ENCODE peak calls at places on chromosomes 12 and 14, in six cellular contexts. One of them, this sample, is unnamed.
A peak's percentile ranks its signal among the peaks of the same experiment; 100 is the strongest.

GRCh38 chr12:65074932-65075331 is 46.2 kb downstream of the WIF1 start:
- DNase-seq in GM13977: no peak
- DNase-seq in endothelial cell: no peak
- DNase-seq in left ventricle myocardium inferior: no peak
- DNase-seq in astrocyte of the spinal cord: no peak
- DNase-seq in WERI-Rb-1: no peak
- DNase-seq in this sample: no peak

GRCh38 chr14:93045211-93045674 is 70.5 kb downstream of the ITPK1 start:
- DNase-seq in astrocyte of the spinal cord: no peak
- DNase-seq in GM13977: no peak
- DNase-seq in endothelial cell: no peak
- DNase-seq in left ventricle myocardium inferior: no peak
- DNase-seq in WERI-Rb-1: peak; percentile 74
- DNase-seq in this sample: no peak

GRCh38 chr14:66624319-66624937 is 116.5 kb downstream of the GPHN start:
- DNase-seq in endothelial cell: peak; percentile 56
- DNase-seq in WERI-Rb-1: peak; percentile 72
- DNase-seq in left ventricle myocardium inferior: peak; percentile 24
- DNase-seq in GM13977: peak; percentile 41
- DNase-seq in astrocyte of the spinal cord: peak; percentile 72
- DNase-seq in this sample: peak; percentile 43

GRCh38 chr12:7162691-7163114 is 26.8 kb upstream of the PEX5 start:
- DNase-seq in GM13977: peak; percentile 39
- DNase-seq in endothelial cell: peak; percentile 25
- DNase-seq in WERI-Rb-1: peak; percentile 77
- DNase-seq in astrocyte of the spinal cord: no peak
- DNase-seq in left ventricle myocardium inferior: no peak
- DNase-seq in this sample: peak; percentile 35

GRCh38 chr12:6507102-6507998 is 13.4 kb downstream of the NCAPD2 start:
- DNase-seq in WERI-Rb-1: no peak
- DNase-seq in endothelial cell: no peak
- DNase-seq in astrocyte of the spinal cord: peak; percentile 20
- DNase-seq in GM13977: no peak
- DNase-seq in left ventricle myocardium inferior: no peak
- DNase-seq in this sample: no peak

GRCh38 chr12:106994579-106995220 is 7.8 kb upstream of the MTERF2 start:
- DNase-seq in astrocyte of the spinal cord: no peak
- DNase-seq in left ventricle myocardium inferior: no peak
- DNase-seq in WERI-Rb-1: no peak
- DNase-seq in endothelial cell: no peak
- DNase-seq in GM13977: no peak
- DNase-seq in this sample: no peak

GRCh38 chr12:96420255-96420930 is 20.2 kb upstream of the CDK17 start:
- DNase-seq in GM13977: no peak
- DNase-seq in endothelial cell: no peak
- DNase-seq in left ventricle myocardium inferior: no peak
- DNase-seq in astrocyte of the spinal cord: no peak
- DNase-seq in WERI-Rb-1: no peak
- DNase-seq in this sample: no peak

GRCh38 chr12:28708918-28709371 is 440.1 kb upstream of the FAR2 start:
- DNase-seq in WERI-Rb-1: no peak
- DNase-seq in endothelial cell: no peak
- DNase-seq in astrocyte of the spinal cord: peak; percentile 91
- DNase-seq in GM13977: no peak
- DNase-seq in left ventricle myocardium inferior: no peak
- DNase-seq in this sample: no peak

GRCh38 chr12:65565601-65566560 is 258.4 kb upstream of the HMGA2 start:
- DNase-seq in astrocyte of the spinal cord: peak; percentile 95
- DNase-seq in left ventricle myocardium inferior: no peak
- DNase-seq in endothelial cell: no peak
- DNase-seq in WERI-Rb-1: no peak
- DNase-seq in GM13977: no peak
- DNase-seq in this sample: no peak

GRCh38 chr12:114691196-114691595 is 7.2 kb upstream of the TBX3 start:
- DNase-seq in astrocyte of the spinal cord: no peak
- DNase-seq in GM13977: no peak
- DNase-seq in endothelial cell: no peak
- DNase-seq in left ventricle myocardium inferior: no peak
- DNase-seq in WERI-Rb-1: no peak
- DNase-seq in this sample: no peak

GRCh38 chr12:122064780-122065588 is 13.6 kb upstream of the MLXIP start:
- DNase-seq in WERI-Rb-1: peak; percentile 89
- DNase-seq in endothelial cell: peak; percentile 26
- DNase-seq in left ventricle myocardium inferior: peak; percentile 49
- DNase-seq in astrocyte of the spinal cord: peak; percentile 82
- DNase-seq in GM13977: no peak
- DNase-seq in this sample: no peak

GRCh38 chr12:33825442-33825841 is 196.9 kb upstream of the ALG10 start:
- DNase-seq in endothelial cell: no peak
- DNase-seq in WERI-Rb-1: no peak
- DNase-seq in astrocyte of the spinal cord: peak; percentile 57
- DNase-seq in GM13977: no peak
- DNase-seq in left ventricle myocardium inferior: no peak
- DNase-seq in this sample: no peak

GRCh38 chr14:104392001-104392395 is 187.6 kb upstream of the C14orf180 start:
- DNase-seq in astrocyte of the spinal cord: no peak
- DNase-seq in endothelial cell: no peak
- DNase-seq in GM13977: no peak
- DNase-seq in left ventricle myocardium inferior: no peak
- DNase-seq in WERI-Rb-1: no peak
- DNase-seq in this sample: no peak

GRCh38 chr12:47305464-47305863 is 225.7 kb upstream of the AMIGO2 start:
- DNase-seq in endothelial cell: no peak
- DNase-seq in WERI-Rb-1: no peak
- DNase-seq in left ventricle myocardium inferior: no peak
- DNase-seq in astrocyte of the spinal cord: no peak
- DNase-seq in GM13977: no peak
- DNase-seq in this sample: no peak

GRCh38 chr12:52605542-52605941 is 4.3 kb upstream of the KRT72 start:
- DNase-seq in astrocyte of the spinal cord: no peak
- DNase-seq in GM13977: no peak
- DNase-seq in left ventricle myocardium inferior: no peak
- DNase-seq in WERI-Rb-1: no peak
- DNase-seq in endothelial cell: no peak
- DNase-seq in this sample: no peak

GRCh38 chr12:75481774-75482173 is 1.2 kb downstream of the GLIPR1 start:
- DNase-seq in GM13977: no peak
- DNase-seq in left ventricle myocardium inferior: no peak
- DNase-seq in astrocyte of the spinal cord: peak; percentile 74
- DNase-seq in endothelial cell: no peak
- DNase-seq in WERI-Rb-1: no peak
- DNase-seq in this sample: no peak

GRCh38 chr12:122368361-122369073 is 54.0 kb downstream of the CLIP1 start:
- DNase-seq in left ventricle myocardium inferior: no peak
- DNase-seq in endothelial cell: no peak
- DNase-seq in WERI-Rb-1: no peak
- DNase-seq in astrocyte of the spinal cord: peak; percentile 56
- DNase-seq in GM13977: no peak
- DNase-seq in this sample: no peak

GRCh38 chr12:116142936-116143882 is 134.3 kb downstream of the MED13L start:
- DNase-seq in left ventricle myocardium inferior: no peak
- DNase-seq in astrocyte of the spinal cord: peak; percentile 89
- DNase-seq in endothelial cell: no peak
- DNase-seq in GM13977: no peak
- DNase-seq in WERI-Rb-1: no peak
- DNase-seq in this sample: no peak

GRCh38 chr14:47040490-47040889 is 388.9 kb upstream of the RPL10L start:
- DNase-seq in astrocyte of the spinal cord: no peak
- DNase-seq in left ventricle myocardium inferior: no peak
- DNase-seq in endothelial cell: peak; percentile 16
- DNase-seq in WERI-Rb-1: peak; percentile 61
- DNase-seq in GM13977: no peak
- DNase-seq in this sample: no peak

GRCh38 chr12:54377797-54378515 is 6.6 kb downstream of the ZNF385A start:
- DNase-seq in left ventricle myocardium inferior: no peak
- DNase-seq in endothelial cell: no peak
- DNase-seq in GM13977: no peak
- DNase-seq in WERI-Rb-1: no peak
- DNase-seq in astrocyte of the spinal cord: no peak
- DNase-seq in this sample: no peak

GRCh38 chr14:70655110-70655826 is 13.6 kb downstream of the TTC9 start:
- DNase-seq in GM13977: peak; percentile 56
- DNase-seq in WERI-Rb-1: no peak
- DNase-seq in left ventricle myocardium inferior: no peak
- DNase-seq in endothelial cell: peak; percentile 70
- DNase-seq in astrocyte of the spinal cord: no peak
- DNase-seq in this sample: peak; percentile 74

GRCh38 chr12:9223830-9224229 is 15.6 kb upstream of the PZP start:
- DNase-seq in astrocyte of the spinal cord: no peak
- DNase-seq in endothelial cell: no peak
- DNase-seq in WERI-Rb-1: no peak
- DNase-seq in left ventricle myocardium inferior: no peak
- DNase-seq in GM13977: no peak
- DNase-seq in this sample: no peak

GRCh38 chr12:101823891-101824290 is 6.9 kb downstream of the GNPTAB start:
- DNase-seq in endothelial cell: peak; percentile 33
- DNase-seq in astrocyte of the spinal cord: no peak
- DNase-seq in GM13977: peak; percentile 72
- DNase-seq in WERI-Rb-1: peak; percentile 65
- DNase-seq in left ventricle myocardium inferior: peak; percentile 39
- DNase-seq in this sample: peak; percentile 60
- TF ChIP-seq CTCF in endothelial cell: peak; percentile 61
- TF ChIP-seq CTCF in astrocyte of the spinal cord: no peak
- TF ChIP-seq CTCF in GM13977: no peak
- TF ChIP-seq CTCF in WERI-Rb-1: peak; percentile 40
- TF ChIP-seq CTCF in left ventricle myocardium inferior: peak; percentile 48
- TF ChIP-seq CTCF in this sample: peak; percentile 3

GRCh38 chr14:39368261-39368959 is 63.8 kb downstream of the FBXO33 start:
- DNase-seq in endothelial cell: peak; percentile 52
- DNase-seq in left ventricle myocardium inferior: no peak
- DNase-seq in WERI-Rb-1: peak; percentile 53
- DNase-seq in GM13977: peak; percentile 39
- DNase-seq in astrocyte of the spinal cord: peak; percentile 81
- DNase-seq in this sample: peak; percentile 30
- TF ChIP-seq CTCF in endothelial cell: peak; percentile 39
- TF ChIP-seq CTCF in left ventricle myocardium inferior: peak; percentile 56
- TF ChIP-seq CTCF in WERI-Rb-1: peak; percentile 46
- TF ChIP-seq CTCF in GM13977: peak; percentile 54
- TF ChIP-seq CTCF in astrocyte of the spinal cord: peak; percentile 60
- TF ChIP-seq CTCF in this sample: peak; percentile 45

DNA sequence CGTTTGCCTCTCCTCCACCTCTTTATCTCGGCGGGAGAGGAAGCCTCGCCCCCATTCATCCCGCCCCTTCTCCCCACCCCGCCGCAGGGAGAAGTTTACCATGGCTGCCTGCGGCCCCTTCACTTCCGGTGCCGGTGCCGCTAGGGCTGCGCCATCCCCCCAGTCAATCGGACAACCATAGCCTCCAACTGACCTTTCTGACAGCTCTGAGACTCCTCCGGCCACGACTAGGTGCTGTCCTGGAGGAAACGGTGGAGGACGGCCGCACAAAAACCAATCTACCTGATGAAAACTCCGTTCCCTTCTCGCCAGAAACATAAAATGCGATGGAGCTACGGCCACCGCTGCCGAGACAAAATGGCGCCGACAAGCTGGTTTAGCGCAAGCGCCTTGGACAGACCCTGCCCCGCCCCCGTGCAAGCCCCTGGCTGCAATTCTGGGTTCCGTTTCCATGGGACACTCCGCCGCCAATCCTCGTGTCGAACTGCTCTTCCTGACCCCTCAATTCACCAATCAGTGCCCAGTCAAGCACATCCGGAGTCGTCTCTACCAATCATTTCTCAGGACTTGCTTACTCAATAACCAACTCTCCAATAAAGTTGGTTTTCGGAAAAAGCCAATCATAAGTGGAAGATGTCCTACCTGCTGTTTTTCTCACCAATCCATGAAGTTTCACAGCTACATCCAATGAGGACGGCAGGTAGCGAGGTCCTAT is 436 bp upstream of the ARID4A start:
- DNase-seq in WERI-Rb-1: peak; percentile 99
- DNase-seq in GM13977: peak; percentile 96
- DNase-seq in endothelial cell: peak; percentile 96
- DNase-seq in left ventricle myocardium inferior: peak; percentile 99
- DNase-seq in astrocyte of the spinal cord: peak; percentile 100
- DNase-seq in this sample: peak; percentile 95
- TF ChIP-seq CTCF in WERI-Rb-1: no peak
- TF ChIP-seq CTCF in GM13977: no peak
- TF ChIP-seq CTCF in endothelial cell: no peak
- TF ChIP-seq CTCF in left ventricle myocardium inferior: peak; percentile 30
- TF ChIP-seq CTCF in astrocyte of the spinal cord: peak; percentile 6
- TF ChIP-seq CTCF in this sample: no peak

GRCh38 chr12:12714276-12715001 is 2.7 kb upstream of the CDKN1B start:
- DNase-seq in GM13977: peak; percentile 38
- DNase-seq in astrocyte of the spinal cord: peak; percentile 38
- DNase-seq in endothelial cell: peak; percentile 16
- DNase-seq in WERI-Rb-1: peak; percentile 48
- DNase-seq in left ventricle myocardium inferior: no peak
- DNase-seq in this sample: peak; percentile 54

GRCh38 chr12:12716151-12716844 is 870 bp upstream of the CDKN1B start:
- DNase-seq in WERI-Rb-1: no peak
- DNase-seq in astrocyte of the spinal cord: peak; percentile 60
- DNase-seq in endothelial cell: no peak
- DNase-seq in left ventricle myocardium inferior: no peak
- DNase-seq in GM13977: no peak
- DNase-seq in this sample: peak; percentile 13

GRCh38 chr12:12715459-12716150 is 1.6 kb upstream of the CDKN1B start:
- DNase-seq in astrocyte of the spinal cord: peak; percentile 34
- DNase-seq in WERI-Rb-1: peak; percentile 18
- DNase-seq in endothelial cell: no peak
- DNase-seq in GM13977: peak; percentile 51
- DNase-seq in left ventricle myocardium inferior: no peak
- DNase-seq in this sample: peak; percentile 41

GRCh38 chr12:12713932-12714275 is 3.3 kb upstream of the CDKN1B start:
- DNase-seq in left ventricle myocardium inferior: no peak
- DNase-seq in endothelial cell: no peak
- DNase-seq in WERI-Rb-1: no peak
- DNase-seq in astrocyte of the spinal cord: no peak
- DNase-seq in GM13977: no peak
- DNase-seq in this sample: no peak

DNA sequence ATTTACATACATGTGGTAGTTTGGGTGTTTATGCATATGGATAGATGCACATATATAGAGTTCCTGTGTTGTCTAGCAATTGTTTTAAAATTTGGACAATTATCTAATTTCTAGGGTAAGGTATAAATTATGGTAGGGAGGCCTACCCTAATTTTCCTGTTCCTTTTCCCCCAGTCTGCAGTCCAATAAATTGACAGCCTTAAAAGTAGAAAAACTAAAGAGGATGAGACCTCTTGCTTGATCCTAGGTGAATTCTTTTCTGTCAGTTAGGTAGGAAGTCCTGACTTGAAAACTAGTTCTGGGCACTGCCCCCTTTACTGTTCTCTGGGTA is 2.1 kb upstream of the CDKN1B start:
- DNase-seq in WERI-Rb-1: no peak
- DNase-seq in left ventricle myocardium inferior: no peak
- DNase-seq in GM13977: no peak
- DNase-seq in endothelial cell: no peak
- DNase-seq in astrocyte of the spinal cord: no peak
- DNase-seq in this sample: no peak
- TF ChIP-seq CTCF in WERI-Rb-1: no peak
- TF ChIP-seq CTCF in left ventricle myocardium inferior: no peak
- TF ChIP-seq CTCF in GM13977: no peak
- TF ChIP-seq CTCF in endothelial cell: no peak
- TF ChIP-seq CTCF in astrocyte of the spinal cord: no peak
- TF ChIP-seq CTCF in this sample: no peak

GRCh38 chr12:26460361-26460760 is 265.0 kb downstream of the SSPN start:
- DNase-seq in endothelial cell: no peak
- DNase-seq in GM13977: no peak
- DNase-seq in WERI-Rb-1: no peak
- DNase-seq in left ventricle myocardium inferior: no peak
- DNase-seq in astrocyte of the spinal cord: no peak
- DNase-seq in this sample: no peak
- TF ChIP-seq CTCF in endothelial cell: no peak
- TF ChIP-seq CTCF in GM13977: no peak
- TF ChIP-seq CTCF in WERI-Rb-1: no peak
- TF ChIP-seq CTCF in left ventricle myocardium inferior: no peak
- TF ChIP-seq CTCF in astrocyte of the spinal cord: no peak
- TF ChIP-seq CTCF in this sample: no peak